ENCODE peak calls at places on chromosomes 3 and 15, in five cellular contexts. One of them, this sample, is unnamed.
A peak's percentile ranks its signal among the peaks of the same experiment; 100 is the strongest.

GRCh38 chr3:115644391-115644790 is 21.1 kb downstream of the GAP43 start:
- DNase-seq in A673: no peak
- DNase-seq in LHCN-M2: peak; percentile 12
- DNase-seq in kidney tubule cell: no peak
- DNase-seq in AG08396: no peak
- DNase-seq in this sample: no peak

GRCh38 chr3:65508743-65509422 is 529.8 kb downstream of the MAGI1 start:
- DNase-seq in AG08396: no peak
- DNase-seq in kidney tubule cell: no peak
- DNase-seq in A673: no peak
- DNase-seq in LHCN-M2: no peak
- DNase-seq in this sample: no peak

GRCh38 chr3:112930771-112931170 is 44.1 kb downstream of the CD200R1 start:
- DNase-seq in A673: no peak
- DNase-seq in LHCN-M2: no peak
- DNase-seq in AG08396: no peak
- DNase-seq in kidney tubule cell: no peak
- DNase-seq in this sample: no peak

GRCh38 chr3:67685499-67685898 is 31.1 kb upstream of the SUCLG2 start:
- DNase-seq in kidney tubule cell: no peak
- DNase-seq in AG08396: no peak
- DNase-seq in A673: no peak
- DNase-seq in LHCN-M2: no peak
- DNase-seq in this sample: no peak

GRCh38 chr3:151558621-151559020 is 97.8 kb upstream of the IGSF10 start:
- DNase-seq in A673: no peak
- DNase-seq in LHCN-M2: no peak
- DNase-seq in AG08396: peak; percentile 4
- DNase-seq in kidney tubule cell: no peak
- DNase-seq in this sample: no peak

GRCh38 chr3:104412608-104413580 is 953.8 kb upstream of the ALCAM start:
- DNase-seq in LHCN-M2: peak; percentile 5
- DNase-seq in A673: no peak
- DNase-seq in AG08396: no peak
- DNase-seq in kidney tubule cell: no peak
- DNase-seq in this sample: no peak

GRCh38 chr15:95912280-95912625 is 418.2 kb upstream of the NR2F2 start:
- DNase-seq in AG08396: no peak
- DNase-seq in A673: no peak
- DNase-seq in LHCN-M2: peak; percentile 18
- DNase-seq in kidney tubule cell: no peak
- DNase-seq in this sample: no peak

GRCh38 chr3:192887047-192887446 is 30.6 kb downstream of the MB21D2 start:
- DNase-seq in LHCN-M2: no peak
- DNase-seq in A673: no peak
- DNase-seq in AG08396: no peak
- DNase-seq in kidney tubule cell: peak; percentile 86
- DNase-seq in this sample: no peak

GRCh38 chr3:143849854-143850549 is 1.7 kb upstream of the SLC9A9 start:
- DNase-seq in AG08396: peak; percentile 48
- DNase-seq in A673: peak; percentile 45
- DNase-seq in LHCN-M2: peak; percentile 86
- DNase-seq in kidney tubule cell: peak; percentile 28
- DNase-seq in this sample: peak; percentile 73

GRCh38 chr3:65265942-65266341 is 578.1 kb upstream of the ADAMTS9 start:
- DNase-seq in kidney tubule cell: no peak
- DNase-seq in LHCN-M2: no peak
- DNase-seq in A673: no peak
- DNase-seq in AG08396: no peak
- DNase-seq in this sample: no peak

GRCh38 chr3:64741344-64741743 is 53.5 kb upstream of the ADAMTS9 start:
- DNase-seq in AG08396: no peak
- DNase-seq in LHCN-M2: peak; percentile 5
- DNase-seq in A673: no peak
- DNase-seq in kidney tubule cell: no peak
- DNase-seq in this sample: no peak

GRCh38 chr15:49045691-49046112 is 544 bp downstream of the SECISBP2L start:
- DNase-seq in AG08396: peak; percentile 35
- DNase-seq in A673: peak; percentile 39
- DNase-seq in LHCN-M2: peak; percentile 29
- DNase-seq in kidney tubule cell: peak; percentile 70
- DNase-seq in this sample: no peak

GRCh38 chr3:29335438-29335837 is 54.6 kb downstream of the RBMS3 start:
- DNase-seq in AG08396: peak; percentile 74
- DNase-seq in LHCN-M2: peak; percentile 96
- DNase-seq in kidney tubule cell: peak; percentile 95
- DNase-seq in A673: peak; percentile 99
- DNase-seq in this sample: peak; percentile 98

GRCh38 chr3:10085738-10086137 is 22.3 kb downstream of the FANCD2OS start:
- DNase-seq in LHCN-M2: no peak
- DNase-seq in A673: no peak
- DNase-seq in AG08396: no peak
- DNase-seq in kidney tubule cell: peak; percentile 30
- DNase-seq in this sample: no peak

GRCh38 chr3:114756506-114757279 is 390.4 kb downstream of the ZBTB20 start:
- DNase-seq in AG08396: peak; percentile 23
- DNase-seq in kidney tubule cell: peak; percentile 81
- DNase-seq in LHCN-M2: peak; percentile 90
- DNase-seq in A673: no peak
- DNase-seq in this sample: peak; percentile 25

GRCh38 chr3:162760789-162761188 is 1264.2 kb downstream of the OTOL1 start:
- DNase-seq in LHCN-M2: no peak
- DNase-seq in AG08396: no peak
- DNase-seq in kidney tubule cell: no peak
- DNase-seq in A673: no peak
- DNase-seq in this sample: no peak

GRCh38 chr3:140004271-140004670 is 69.3 kb downstream of the CLSTN2 start:
- DNase-seq in LHCN-M2: no peak
- DNase-seq in A673: no peak
- DNase-seq in kidney tubule cell: no peak
- DNase-seq in AG08396: no peak
- DNase-seq in this sample: no peak

GRCh38 chr3:101963902-101964362 is 114.6 kb downstream of the NFKBIZ start:
- DNase-seq in LHCN-M2: peak; percentile 75
- DNase-seq in kidney tubule cell: peak; percentile 69
- DNase-seq in AG08396: peak; percentile 36
- DNase-seq in A673: no peak
- DNase-seq in this sample: no peak

GRCh38 chr15:57203906-57204305 is 172.4 kb upstream of the CGNL1 start:
- DNase-seq in AG08396: no peak
- DNase-seq in kidney tubule cell: no peak
- DNase-seq in LHCN-M2: no peak
- DNase-seq in A673: no peak
- DNase-seq in this sample: no peak

GRCh38 chr3:11477286-11477935 is 166.3 kb downstream of the VGLL4 start:
- DNase-seq in kidney tubule cell: peak; percentile 91
- DNase-seq in A673: peak; percentile 18
- DNase-seq in AG08396: peak; percentile 75
- DNase-seq in LHCN-M2: peak; percentile 57
- DNase-seq in this sample: no peak

GRCh38 chr3:83729576-83729975 is 1229.2 kb upstream of the CADM2 start:
- DNase-seq in AG08396: no peak
- DNase-seq in A673: no peak
- DNase-seq in LHCN-M2: no peak
- DNase-seq in kidney tubule cell: no peak
- DNase-seq in this sample: no peak

GRCh38 chr3:180306691-180307090 is 270.0 kb upstream of the PEX5L start:
- DNase-seq in LHCN-M2: peak; percentile 53
- DNase-seq in kidney tubule cell: peak; percentile 81
- DNase-seq in A673: peak; percentile 3
- DNase-seq in AG08396: peak; percentile 8
- DNase-seq in this sample: no peak

GRCh38 chr3:47161983-47162694 is 1.8 kb downstream of the SETD2 start:
- DNase-seq in kidney tubule cell: no peak
- DNase-seq in A673: no peak
- DNase-seq in LHCN-M2: no peak
- DNase-seq in AG08396: no peak
- DNase-seq in this sample: no peak

GRCh38 chr3:37171144-37171543 is 3.2 kb downstream of the LRRFIP2 start:
- DNase-seq in kidney tubule cell: no peak
- DNase-seq in A673: no peak
- DNase-seq in LHCN-M2: no peak
- DNase-seq in AG08396: no peak
- DNase-seq in this sample: no peak

GRCh38 chr3:118171236-118171852 is 863.3 kb downstream of the IGSF11 start:
- DNase-seq in A673: no peak
- DNase-seq in AG08396: no peak
- DNase-seq in LHCN-M2: no peak
- DNase-seq in kidney tubule cell: no peak
- DNase-seq in this sample: no peak